ENCODE peak calls at places on chromosomes 4 and X, in nine cellular contexts. M, H, A, P, X, I, G, B and Z are unnamed samples.

GRCh38 chrX:2334237-2334636 is 166.5 kb downstream of the DHRSX start:
- DNase-seq in G (no peak), P (no peak), A (no peak), H (no peak), B (no peak), M (peak), X (no peak), I (no peak), Z (no peak)

GRCh38 chr4:109547394-109547793 is 12.7 kb upstream of the MCUB start:
- DNase-seq in G (no peak), M (peak), X (no peak), A (no peak), H (no peak), P (no peak), B (no peak), I (no peak), Z (no peak)

GRCh38 chr4:59712474-59712873 is 1487.7 kb upstream of the ADGRL3 start:
- DNase-seq in A (no peak), X (no peak), B (no peak), H (no peak), I (no peak), M (peak), P (no peak), G (no peak), Z (no peak)

GRCh38 chr4:123603165-123603564 is 206.6 kb downstream of the SPRY1 start:
- DNase-seq in I (no peak), B (peak), X (no peak), M (peak), G (no peak), A (no peak), H (no peak), P (no peak), Z (no peak)

GRCh38 chr4:25484243-25484721 is 107.2 kb downstream of the ANAPC4 start:
- DNase-seq in M (peak), H (no peak), A (no peak), B (no peak), G (no peak), P (no peak), I (no peak), X (no peak), Z (no peak)

GRCh38 chr4:42397256-42397634 is at the start of gene SHISA3:
- DNase-seq in X (peak), B (peak), M (no peak), G (no peak), H (no peak), A (peak), P (no peak), I (no peak), Z (no peak)

GRCh38 chr4:150789864-150790263 is 207.9 kb downstream of the MAB21L2 start:
- DNase-seq in B (no peak), G (no peak), H (no peak), I (no peak), P (no peak), X (no peak), M (no peak), A (no peak), Z (no peak)

GRCh38 chr4:924107-925096 is 7.7 kb downstream of the GAK start:
- DNase-seq in B (peak), P (no peak), A (no peak), M (peak), X (no peak), I (no peak), G (no peak), H (no peak), Z (no peak)

GRCh38 chr4:54844911-54845310 is 187.2 kb downstream of the KIT start:
- DNase-seq in A (no peak), H (no peak), P (no peak), G (no peak), M (no peak), I (no peak), X (no peak), B (no peak), Z (no peak)